ENCODE peak calls at places on chromosomes 16 and 17, in ten cellular contexts. X is IMR-90, G is epithelial cell of esophagus, H is BE2C, Z is tibial nerve, L is endothelial cell, Q is GM10248, T is transverse colon, Y is ovary, A is esophagus squamous epithelium. W is an unnamed sample.

GRCh38 chr16:35188288-35189155 is 1729.1 kb downstream of the TP53TG3F start:
- DNase-seq in X (no peak), G (peak), H (no peak), Z (no peak), L (no peak), Q (no peak), T (no peak), Y (no peak), A (no peak), W (no peak)

GRCh38 chr17:77471984-77472836 is 331.4 kb downstream of the SEC14L1 start:
- DNase-seq in X (peak), G (peak), H (peak), Z (no peak), L (peak), Q (no peak), T (peak), Y (peak), A (no peak), W (no peak)

GRCh38 chr17:14297161-14297851 is 3.6 kb upstream of the HS3ST3B1 start:
- DNase-seq in X (no peak), G (peak), H (no peak), Z (no peak), L (peak), Q (no peak), T (no peak), Y (peak), A (no peak), W (peak)

GRCh38 chr16:84547539-84548058 is 43.1 kb upstream of the MEAK7 start:
- DNase-seq in X (no peak), G (no peak), H (no peak), Z (no peak), L (no peak), Q (no peak), T (no peak), Y (no peak), A (no peak), W (peak)

GRCh38 chr17:22507823-22508222 is 815.5 kb downstream of the KCNJ18 start:
- DNase-seq in X (no peak), G (no peak), H (no peak), Z (no peak), L (no peak), Q (no peak), T (no peak), Y (no peak), A (no peak), W (no peak)

GRCh38 chr17:27244019-27244418 is 49.9 kb upstream of the WSB1 start:
- DNase-seq in X (no peak), G (no peak), H (no peak), Z (no peak), L (no peak), Q (no peak), T (no peak), Y (no peak), A (no peak), W (no peak)

GRCh38 chr17:6996256-6997111 is 635 bp downstream of the ALOX12 start:
- DNase-seq in X (no peak), G (no peak), H (no peak), Z (no peak), L (no peak), Q (no peak), T (no peak), Y (no peak), A (no peak), W (no peak)

GRCh38 chr17:53134546-53134945 is 688.2 kb upstream of the KIF2B start:
- DNase-seq in X (no peak), G (no peak), H (no peak), Z (no peak), L (no peak), Q (no peak), T (no peak), Y (no peak), A (no peak), W (no peak)

GRCh38 chr17:29135464-29135863 is 44.7 kb downstream of the MYO18A start:
- DNase-seq in X (no peak), G (no peak), H (no peak), Z (no peak), L (no peak), Q (no peak), T (no peak), Y (no peak), A (no peak), W (no peak)

GRCh38 chr16:86314402-86315025 is 195.8 kb upstream of the FOXF1 start:
- DNase-seq in X (no peak), G (no peak), H (no peak), Z (no peak), L (no peak), Q (no peak), T (no peak), Y (no peak), A (no peak), W (no peak)

GRCh38 chr16:73792199-73793108 is 504.2 kb upstream of the PSMD7 start:
- DNase-seq in X (no peak), G (no peak), H (peak), Z (no peak), L (no peak), Q (no peak), T (no peak), Y (no peak), A (no peak), W (peak)

GRCh38 chr17:58335061-58335731 is 6.6 kb upstream of the TSPOAP1 start:
- DNase-seq in X (no peak), G (no peak), H (no peak), Z (no peak), L (no peak), Q (no peak), T (no peak), Y (no peak), A (no peak), W (no peak)

GRCh38 chr16:72723781-72724180 is 324.1 kb downstream of the ZFHX3 start:
- DNase-seq in X (peak), G (peak), H (no peak), Z (no peak), L (no peak), Q (no peak), T (no peak), Y (no peak), A (no peak), W (no peak)

GRCh38 chr17:21278304-21279197 is 6.0 kb upstream of the MAP2K3 start:
- DNase-seq in X (no peak), G (peak), H (no peak), Z (peak), L (no peak), Q (no peak), T (peak), Y (no peak), A (no peak), W (no peak)

GRCh38 chr17:6995500-6996255 is at the start of gene ALOX12:
- DNase-seq in X (no peak), G (peak), H (no peak), Z (no peak), L (peak), Q (no peak), T (no peak), Y (no peak), A (no peak), W (peak)

GRCh38 chr17:6755281-6755680 is 565 bp upstream of the XAF1 start:
- DNase-seq in X (no peak), G (no peak), H (peak), Z (peak), L (no peak), Q (no peak), T (peak), Y (peak), A (no peak), W (no peak)

GRCh38 chr17:81084691-81085419 is 49.9 kb downstream of the BAIAP2 start:
- DNase-seq in X (no peak), G (no peak), H (no peak), Z (no peak), L (no peak), Q (no peak), T (no peak), Y (no peak), A (no peak), W (no peak)

GRCh38 chr16:13919330-13919682 is 648 bp upstream of the ERCC4 start:
- DNase-seq in X (peak), G (peak), H (no peak), Z (peak), L (no peak), Q (peak), T (no peak), Y (no peak), A (no peak), W (no peak)

GRCh38 chr17:41333098-41333497 is 17.5 kb downstream of the KRT33A start:
- DNase-seq in X (no peak), G (no peak), H (no peak), Z (no peak), L (no peak), Q (no peak), T (no peak), Y (no peak), A (no peak), W (no peak)

GRCh38 chr16:678858-679807 is 1.1 kb upstream of the STUB1 start:
- DNase-seq in X (peak), G (peak), H (peak), Z (no peak), L (peak), Q (peak), T (peak), Y (peak), A (no peak), W (peak)

GRCh38 chr16:58931436-58931835 is 197.3 kb upstream of the GOT2 start:
- DNase-seq in X (no peak), G (no peak), H (no peak), Z (no peak), L (no peak), Q (no peak), T (no peak), Y (no peak), A (no peak), W (no peak)

DNA sequence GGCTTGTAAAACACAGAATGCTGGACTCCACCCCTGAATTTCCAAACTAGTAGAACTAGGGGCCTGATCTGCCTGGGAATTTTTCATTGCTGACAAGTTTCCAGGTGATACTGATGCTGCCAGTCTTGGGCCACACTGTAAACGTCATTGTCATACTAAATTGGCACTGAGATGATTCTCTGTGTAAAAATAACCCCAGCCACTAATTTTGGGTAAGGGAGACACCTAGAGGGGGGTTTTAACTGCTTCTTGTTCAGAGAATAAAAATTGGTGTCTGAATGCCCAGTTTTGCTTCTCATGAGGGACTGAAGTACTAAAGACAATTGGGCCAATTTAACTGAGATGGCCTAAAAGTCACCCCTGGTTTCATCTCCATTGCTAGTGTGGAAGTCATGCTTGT is 5.0 kb upstream of the CDH13 start:
- DNase-seq in X (no peak), G (no peak), H (no peak), Z (no peak), L (no peak), Q (no peak), T (no peak), Y (no peak), A (no peak), W (no peak)
- TF ChIP-seq CTCF in X (peak), G (no peak), H (no peak), Z (no peak), L (no peak), Q (no peak), T (no peak), Y (no peak), A (no peak), W (no peak)

GRCh38 chr17:17032131-17032692 is 10.0 kb upstream of the MPRIP start:
- DNase-seq in X (peak), G (peak), H (peak), Z (no peak), L (no peak), Q (no peak), T (peak), Y (peak), A (no peak), W (no peak)
- TF ChIP-seq CTCF in X (no peak), G (peak), H (no peak), Z (no peak), L (no peak), Q (no peak), T (no peak), Y (no peak), A (peak), W (no peak)

DNA sequence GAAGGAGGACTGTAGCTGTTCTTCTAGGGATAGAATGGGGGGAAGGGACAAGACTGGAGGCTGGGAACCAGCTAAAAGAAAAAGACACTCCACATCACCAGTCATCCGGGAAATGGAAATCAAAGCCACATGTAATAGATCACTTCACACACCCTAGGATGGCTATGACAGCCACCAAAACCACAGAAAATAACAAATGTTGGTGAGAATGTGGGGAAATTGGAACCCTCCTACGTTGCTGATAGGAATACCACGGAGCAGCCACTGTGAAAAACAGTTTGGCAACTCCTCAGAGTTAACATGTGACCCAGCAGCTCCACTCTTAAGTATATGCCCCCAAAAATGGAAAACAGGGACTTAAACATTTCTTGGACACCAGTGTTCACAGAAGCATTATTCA is 2.3 kb downstream of the TLE7 start:
- DNase-seq in X (no peak), G (no peak), H (no peak), Z (no peak), L (no peak), Q (no peak), T (no peak), Y (no peak), A (no peak), W (no peak)
- TF ChIP-seq CTCF in X (no peak), G (no peak), H (no peak), Z (no peak), L (no peak), Q (no peak), T (no peak), Y (no peak), A (no peak), W (no peak)

GRCh38 chr17:79970576-79971068 is 65.0 kb downstream of the TBC1D16 start:
- DNase-seq in X (peak), G (peak), H (peak), Z (no peak), L (peak), Q (no peak), T (peak), Y (no peak), A (no peak), W (no peak)
- TF ChIP-seq CTCF in X (peak), G (no peak), H (peak), Z (no peak), L (peak), Q (peak), T (peak), Y (no peak), A (peak), W (peak)

DNA sequence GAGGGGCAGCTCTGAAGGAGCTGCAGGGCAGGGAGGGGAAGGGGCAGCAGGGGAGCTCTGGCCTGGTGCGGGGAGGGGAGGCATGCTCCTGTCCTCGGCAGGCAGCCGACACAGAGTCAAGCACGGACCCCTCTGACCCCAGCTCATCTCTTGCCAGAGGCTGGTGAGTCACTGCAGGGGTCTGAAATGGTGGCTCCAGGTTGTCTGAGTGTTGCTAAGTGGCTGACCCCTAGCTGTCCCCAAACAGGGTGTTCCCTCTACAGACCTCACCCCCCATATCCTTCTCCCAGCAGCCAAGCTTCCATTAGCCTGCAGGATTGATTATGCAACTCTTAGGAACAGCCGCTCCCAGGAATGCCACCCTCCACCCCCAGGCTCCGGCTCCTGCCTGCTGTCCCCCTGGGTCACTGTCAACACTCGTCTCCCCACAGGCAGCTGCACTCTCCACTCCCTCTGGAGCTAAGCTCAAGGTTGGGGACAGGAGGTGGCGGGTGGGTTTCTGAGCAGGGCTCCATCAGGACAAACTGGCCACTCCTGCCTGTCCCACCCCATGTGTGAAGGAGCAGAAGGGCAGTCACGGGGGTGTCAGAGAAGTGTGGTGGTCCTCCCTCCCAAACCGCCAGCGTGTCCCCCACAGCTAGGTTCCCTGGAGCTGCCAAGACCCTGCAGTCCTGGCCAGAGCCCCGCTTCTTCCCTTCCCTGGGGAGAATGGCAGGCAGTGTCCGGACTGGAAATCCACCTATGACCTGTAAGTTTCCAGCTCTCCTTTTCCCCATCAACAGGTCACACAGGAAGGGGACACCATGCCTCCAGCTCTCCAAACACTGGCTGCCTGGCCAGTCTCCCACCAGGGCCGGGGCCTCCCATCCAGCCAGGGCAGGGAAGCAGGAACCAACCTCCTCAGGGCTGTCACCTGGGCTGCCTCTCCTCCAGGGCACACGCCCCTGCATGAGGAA is 1.0 kb downstream of the MYLK3 start:
- DNase-seq in X (no peak), G (no peak), H (peak), Z (no peak), L (no peak), Q (no peak), T (no peak), Y (no peak), A (no peak), W (no peak)
- TF ChIP-seq CTCF in X (no peak), G (no peak), H (no peak), Z (no peak), L (no peak), Q (no peak), T (no peak), Y (no peak), A (no peak), W (no peak)